ENCODE peak calls at places on chromosome 1, in four cellular contexts. One of them, this sample, is unnamed.

GRCh38 chr1:201761871-201762270 is 67.1 kb upstream of the IPO9 start:
- DNase-seq in hepatic stellate cell: no peak
- DNase-seq in nucleus accumbens: no peak
- DNase-seq in activated naive CD8-positive, alpha-beta T cell treated with anti-CD3 and anti-CD28 coated beads, Interleukin-2, amount 50 U/mL, for 24 hours: no peak
- DNase-seq in this sample: no peak

GRCh38 chr1:8560611-8561544 is 243.0 kb downstream of the SLC45A1 start:
- DNase-seq in hepatic stellate cell: peak
- DNase-seq in nucleus accumbens: peak
- DNase-seq in activated naive CD8-positive, alpha-beta T cell treated with anti-CD3 and anti-CD28 coated beads, Interleukin-2, amount 50 U/mL, for 24 hours: no peak
- DNase-seq in this sample: peak

GRCh38 chr1:204565617-204566582 is 49.7 kb downstream of the MDM4 start:
- DNase-seq in hepatic stellate cell: peak
- DNase-seq in nucleus accumbens: no peak
- DNase-seq in activated naive CD8-positive, alpha-beta T cell treated with anti-CD3 and anti-CD28 coated beads, Interleukin-2, amount 50 U/mL, for 24 hours: peak
- DNase-seq in this sample: peak

GRCh38 chr1:86933562-86934377 is 19.3 kb downstream of the HS2ST1 start:
- DNase-seq in hepatic stellate cell: no peak
- DNase-seq in nucleus accumbens: no peak
- DNase-seq in activated naive CD8-positive, alpha-beta T cell treated with anti-CD3 and anti-CD28 coated beads, Interleukin-2, amount 50 U/mL, for 24 hours: no peak
- DNase-seq in this sample: no peak

GRCh38 chr1:94801919-94802546 is 18.1 kb upstream of the SLC44A3 start:
- DNase-seq in hepatic stellate cell: peak
- DNase-seq in nucleus accumbens: no peak
- DNase-seq in activated naive CD8-positive, alpha-beta T cell treated with anti-CD3 and anti-CD28 coated beads, Interleukin-2, amount 50 U/mL, for 24 hours: no peak
- DNase-seq in this sample: peak

GRCh38 chr1:229003233-229004031 is 267.5 kb upstream of the RAB4A start:
- DNase-seq in hepatic stellate cell: no peak
- DNase-seq in nucleus accumbens: peak
- DNase-seq in activated naive CD8-positive, alpha-beta T cell treated with anti-CD3 and anti-CD28 coated beads, Interleukin-2, amount 50 U/mL, for 24 hours: no peak
- DNase-seq in this sample: peak

GRCh38 chr1:65079941-65080340 is 68.1 kb upstream of the AK4 start:
- DNase-seq in hepatic stellate cell: no peak
- DNase-seq in nucleus accumbens: no peak
- DNase-seq in activated naive CD8-positive, alpha-beta T cell treated with anti-CD3 and anti-CD28 coated beads, Interleukin-2, amount 50 U/mL, for 24 hours: no peak
- DNase-seq in this sample: no peak

GRCh38 chr1:119139857-119140176 is 636 bp downstream of the WARS2 start:
- DNase-seq in hepatic stellate cell: no peak
- DNase-seq in nucleus accumbens: no peak
- DNase-seq in activated naive CD8-positive, alpha-beta T cell treated with anti-CD3 and anti-CD28 coated beads, Interleukin-2, amount 50 U/mL, for 24 hours: no peak
- DNase-seq in this sample: no peak

GRCh38 chr1:220692436-220693228 is 2.5 kb downstream of the C1orf115 start:
- DNase-seq in hepatic stellate cell: no peak
- DNase-seq in nucleus accumbens: no peak
- DNase-seq in activated naive CD8-positive, alpha-beta T cell treated with anti-CD3 and anti-CD28 coated beads, Interleukin-2, amount 50 U/mL, for 24 hours: no peak
- DNase-seq in this sample: no peak

GRCh38 chr1:177341773-177342172 is 171.0 kb downstream of the BRINP2 start:
- DNase-seq in hepatic stellate cell: no peak
- DNase-seq in nucleus accumbens: no peak
- DNase-seq in activated naive CD8-positive, alpha-beta T cell treated with anti-CD3 and anti-CD28 coated beads, Interleukin-2, amount 50 U/mL, for 24 hours: no peak
- DNase-seq in this sample: no peak

GRCh38 chr1:186578325-186579016 is 101.8 kb downstream of the PTGS2 start:
- DNase-seq in hepatic stellate cell: no peak
- DNase-seq in nucleus accumbens: no peak
- DNase-seq in activated naive CD8-positive, alpha-beta T cell treated with anti-CD3 and anti-CD28 coated beads, Interleukin-2, amount 50 U/mL, for 24 hours: no peak
- DNase-seq in this sample: no peak

GRCh38 chr1:179814513-179814838 is 63.1 kb downstream of the TOR1AIP2 start:
- DNase-seq in hepatic stellate cell: peak
- DNase-seq in nucleus accumbens: peak
- DNase-seq in activated naive CD8-positive, alpha-beta T cell treated with anti-CD3 and anti-CD28 coated beads, Interleukin-2, amount 50 U/mL, for 24 hours: no peak
- DNase-seq in this sample: no peak

GRCh38 chr1:211781260-211781659 is 49.3 kb downstream of the LPGAT1 start:
- DNase-seq in hepatic stellate cell: no peak
- DNase-seq in nucleus accumbens: no peak
- DNase-seq in activated naive CD8-positive, alpha-beta T cell treated with anti-CD3 and anti-CD28 coated beads, Interleukin-2, amount 50 U/mL, for 24 hours: no peak
- DNase-seq in this sample: no peak

GRCh38 chr1:54609301-54609921 is 13.9 kb downstream of the FAM151A start:
- DNase-seq in hepatic stellate cell: no peak
- DNase-seq in nucleus accumbens: peak
- DNase-seq in activated naive CD8-positive, alpha-beta T cell treated with anti-CD3 and anti-CD28 coated beads, Interleukin-2, amount 50 U/mL, for 24 hours: no peak
- DNase-seq in this sample: peak

GRCh38 chr1:55468438-55468837 is 253.3 kb upstream of the USP24 start:
- DNase-seq in hepatic stellate cell: no peak
- DNase-seq in nucleus accumbens: no peak
- DNase-seq in activated naive CD8-positive, alpha-beta T cell treated with anti-CD3 and anti-CD28 coated beads, Interleukin-2, amount 50 U/mL, for 24 hours: no peak
- DNase-seq in this sample: no peak

GRCh38 chr1:183135336-183135735 is 50.7 kb upstream of the LAMC2 start:
- DNase-seq in hepatic stellate cell: peak
- DNase-seq in nucleus accumbens: no peak
- DNase-seq in activated naive CD8-positive, alpha-beta T cell treated with anti-CD3 and anti-CD28 coated beads, Interleukin-2, amount 50 U/mL, for 24 hours: no peak
- DNase-seq in this sample: no peak

GRCh38 chr1:200895801-200896570 is 1.3 kb downstream of the INAVA start:
- DNase-seq in hepatic stellate cell: no peak
- DNase-seq in nucleus accumbens: no peak
- DNase-seq in activated naive CD8-positive, alpha-beta T cell treated with anti-CD3 and anti-CD28 coated beads, Interleukin-2, amount 50 U/mL, for 24 hours: no peak
- DNase-seq in this sample: no peak

GRCh38 chr1:44268054-44268453 is 54.8 kb downstream of the DMAP1 start:
- DNase-seq in hepatic stellate cell: no peak
- DNase-seq in nucleus accumbens: no peak
- DNase-seq in activated naive CD8-positive, alpha-beta T cell treated with anti-CD3 and anti-CD28 coated beads, Interleukin-2, amount 50 U/mL, for 24 hours: no peak
- DNase-seq in this sample: no peak

GRCh38 chr1:180941518-180942275 is 29.0 kb downstream of the KIAA1614 start:
- DNase-seq in hepatic stellate cell: no peak
- DNase-seq in nucleus accumbens: no peak
- DNase-seq in activated naive CD8-positive, alpha-beta T cell treated with anti-CD3 and anti-CD28 coated beads, Interleukin-2, amount 50 U/mL, for 24 hours: no peak
- DNase-seq in this sample: no peak

GRCh38 chr1:27332536-27333281 is 9.1 kb upstream of the SYTL1 start:
- DNase-seq in hepatic stellate cell: peak
- DNase-seq in nucleus accumbens: no peak
- DNase-seq in activated naive CD8-positive, alpha-beta T cell treated with anti-CD3 and anti-CD28 coated beads, Interleukin-2, amount 50 U/mL, for 24 hours: peak
- DNase-seq in this sample: peak

GRCh38 chr1:41936107-41936506 is 17.4 kb upstream of the HIVEP3 start:
- DNase-seq in hepatic stellate cell: no peak
- DNase-seq in nucleus accumbens: no peak
- DNase-seq in activated naive CD8-positive, alpha-beta T cell treated with anti-CD3 and anti-CD28 coated beads, Interleukin-2, amount 50 U/mL, for 24 hours: peak
- DNase-seq in this sample: no peak

GRCh38 chr1:228814091-228814610 is 78.9 kb downstream of the RHOU start:
- DNase-seq in hepatic stellate cell: no peak
- DNase-seq in nucleus accumbens: no peak
- DNase-seq in activated naive CD8-positive, alpha-beta T cell treated with anti-CD3 and anti-CD28 coated beads, Interleukin-2, amount 50 U/mL, for 24 hours: no peak
- DNase-seq in this sample: no peak

GRCh38 chr1:72830606-72831390 is 548.5 kb upstream of the NEGR1 start:
- DNase-seq in hepatic stellate cell: no peak
- DNase-seq in nucleus accumbens: no peak
- DNase-seq in activated naive CD8-positive, alpha-beta T cell treated with anti-CD3 and anti-CD28 coated beads, Interleukin-2, amount 50 U/mL, for 24 hours: no peak
- DNase-seq in this sample: no peak

GRCh38 chr1:204558467-204558866 is 42.3 kb downstream of the MDM4 start:
- DNase-seq in hepatic stellate cell: no peak
- DNase-seq in nucleus accumbens: no peak
- DNase-seq in activated naive CD8-positive, alpha-beta T cell treated with anti-CD3 and anti-CD28 coated beads, Interleukin-2, amount 50 U/mL, for 24 hours: no peak
- DNase-seq in this sample: no peak

GRCh38 chr1:112954945-112955677 is 885 bp downstream of the SLC16A1 start:
- DNase-seq in hepatic stellate cell: peak
- DNase-seq in nucleus accumbens: no peak
- DNase-seq in activated naive CD8-positive, alpha-beta T cell treated with anti-CD3 and anti-CD28 coated beads, Interleukin-2, amount 50 U/mL, for 24 hours: peak
- DNase-seq in this sample: peak

GRCh38 chr1:983736-984475 is 2.0 kb upstream of the PERM1 start:
- DNase-seq in hepatic stellate cell: peak
- DNase-seq in nucleus accumbens: peak
- DNase-seq in activated naive CD8-positive, alpha-beta T cell treated with anti-CD3 and anti-CD28 coated beads, Interleukin-2, amount 50 U/mL, for 24 hours: peak
- DNase-seq in this sample: peak

GRCh38 chr1:86757272-86757984 is 53.1 kb downstream of the SH3GLB1 start:
- DNase-seq in hepatic stellate cell: no peak
- DNase-seq in nucleus accumbens: peak
- DNase-seq in activated naive CD8-positive, alpha-beta T cell treated with anti-CD3 and anti-CD28 coated beads, Interleukin-2, amount 50 U/mL, for 24 hours: no peak
- DNase-seq in this sample: peak

GRCh38 chr1:208216062-208216461 is 28.1 kb downstream of the PLXNA2 start:
- DNase-seq in hepatic stellate cell: peak
- DNase-seq in nucleus accumbens: no peak
- DNase-seq in activated naive CD8-positive, alpha-beta T cell treated with anti-CD3 and anti-CD28 coated beads, Interleukin-2, amount 50 U/mL, for 24 hours: no peak
- DNase-seq in this sample: no peak

GRCh38 chr1:94306521-94306920 is 69.1 kb upstream of the ARHGAP29 start:
- DNase-seq in hepatic stellate cell: no peak
- DNase-seq in nucleus accumbens: no peak
- DNase-seq in activated naive CD8-positive, alpha-beta T cell treated with anti-CD3 and anti-CD28 coated beads, Interleukin-2, amount 50 U/mL, for 24 hours: no peak
- DNase-seq in this sample: no peak

GRCh38 chr1:206797534-206798383 is 25.5 kb upstream of the IL10 start:
- DNase-seq in hepatic stellate cell: no peak
- DNase-seq in nucleus accumbens: no peak
- DNase-seq in activated naive CD8-positive, alpha-beta T cell treated with anti-CD3 and anti-CD28 coated beads, Interleukin-2, amount 50 U/mL, for 24 hours: no peak
- DNase-seq in this sample: no peak

This sample was measured in head of caudate nucleus.